ENCODE peak calls at places on chromosomes 1 and 21, in four cellular contexts. L is midbrain, I is A549, H is kidney tubule cell. J is an unnamed sample.

GRCh38 chr1:83901547-83902155 is 97.3 kb downstream of the TTLL7 start:
- DNase-seq in L (no peak), I (peak), H (peak), J (peak)

GRCh38 chr21:46431884-46432488 is 26.7 kb upstream of the DIP2A start:
- DNase-seq in L (peak), I (no peak), H (no peak), J (no peak)

GRCh38 chr21:45639206-45640000 is 4.1 kb upstream of the PCBP3 start:
- DNase-seq in L (no peak), I (no peak), H (no peak), J (no peak)

GRCh38 chr1:112544753-112545152 is 36.0 kb downstream of the WNT2B start:
- DNase-seq in L (no peak), I (no peak), H (peak), J (no peak)

GRCh38 chr1:231695439-231696255 is 69.1 kb downstream of the DISC1 start:
- DNase-seq in L (peak), I (no peak), H (no peak), J (no peak)

GRCh38 chr1:22503721-22504410 is 52.2 kb downstream of the ZBTB40 start:
- DNase-seq in L (no peak), I (no peak), H (no peak), J (no peak)

GRCh38 chr21:16116798-16117197 is 387.0 kb downstream of the USP25 start:
- DNase-seq in L (no peak), I (no peak), H (peak), J (no peak)

GRCh38 chr1:56382890-56383289 is 196.5 kb downstream of the PLPP3 start:
- DNase-seq in L (no peak), I (no peak), H (no peak), J (no peak)

GRCh38 chr1:15852036-15852827 is 4.7 kb downstream of the SPEN start:
- DNase-seq in L (no peak), I (no peak), H (no peak), J (no peak)

GRCh38 chr1:201676061-201676644 is 137.2 kb downstream of the NAV1 start:
- DNase-seq in L (no peak), I (peak), H (peak), J (no peak)

GRCh38 chr1:201561195-201561564 is 22.3 kb downstream of the NAV1 start:
- DNase-seq in L (no peak), I (no peak), H (no peak), J (no peak)

GRCh38 chr21:31874817-31875216 is 2.0 kb downstream of the HUNK start:
- DNase-seq in L (no peak), I (no peak), H (peak), J (no peak)

GRCh38 chr1:219533280-219533679 is 79.6 kb downstream of the ZC3H11B start:
- DNase-seq in L (no peak), I (no peak), H (peak), J (no peak)

GRCh38 chr1:7988576-7988975 is 27.1 kb downstream of the PARK7 start:
- DNase-seq in L (no peak), I (no peak), H (peak), J (no peak)

GRCh38 chr1:7578206-7578605 is 192.9 kb upstream of the VAMP3 start:
- DNase-seq in L (no peak), I (no peak), H (no peak), J (no peak)

GRCh38 chr1:156860639-156861423 is at the start of gene NTRK1:
- DNase-seq in L (peak), I (peak), H (no peak), J (no peak)

GRCh38 chr1:152024228-152024627 is 12.6 kb downstream of the S100A11 start:
- DNase-seq in L (no peak), I (no peak), H (peak), J (no peak)

GRCh38 chr1:94801919-94802546 is 18.1 kb upstream of the SLC44A3 start:
- DNase-seq in L (peak), I (peak), H (peak), J (peak)

GRCh38 chr1:235105051-235106043 is 23.3 kb downstream of the TOMM20 start:
- DNase-seq in L (no peak), I (no peak), H (peak), J (peak)

GRCh38 chr1:183353597-183353996 is 64.6 kb downstream of the NMNAT2 start:
- DNase-seq in L (no peak), I (no peak), H (peak), J (no peak)

GRCh38 chr1:100452641-100453040 is 85.3 kb upstream of the GPR88 start:
- DNase-seq in L (no peak), I (no peak), H (no peak), J (no peak)

GRCh38 chr1:5621692-5622091 is 370.5 kb downstream of the NPHP4 start:
- DNase-seq in L (no peak), I (no peak), H (no peak), J (no peak)

GRCh38 chr1:7526867-7527732 is 244.0 kb upstream of the VAMP3 start:
- DNase-seq in L (no peak), I (no peak), H (peak), J (no peak)

GRCh38 chr1:101108123-101108522 is 82.5 kb upstream of the DPH5 start:
- DNase-seq in L (no peak), I (no peak), H (peak), J (no peak)

GRCh38 chr1:233127157-233127556 is 168.4 kb downstream of the PCNX2 start:
- DNase-seq in L (no peak), I (no peak), H (no peak), J (no peak)

GRCh38 chr1:39359028-39359570 is 132.3 kb upstream of the BMP8A start:
- DNase-seq in L (no peak), I (no peak), H (no peak), J (no peak)

GRCh38 chr1:230157409-230158390 is 90.7 kb downstream of the GALNT2 start:
- DNase-seq in L (no peak), I (no peak), H (peak), J (peak)

GRCh38 chr1:21955474-21956281 is 18.6 kb upstream of the HSPG2 start:
- DNase-seq in L (no peak), I (no peak), H (no peak), J (no peak)

GRCh38 chr1:70458120-70458519 is 47.1 kb downstream of the CTH start:
- DNase-seq in L (peak), I (no peak), H (no peak), J (no peak)

GRCh38 chr1:147171399-147172167 is 687 bp downstream of the PRKAB2 start:
- DNase-seq in L (peak), I (peak), H (peak), J (no peak)

GRCh38 chr1:198676253-198676652 is 37.4 kb downstream of the PTPRC start:
- DNase-seq in L (no peak), I (no peak), H (no peak), J (no peak)